ENCODE peak calls at places on chromosomes 2 and 18, in ten cellular contexts. A is adrenal gland, L is mesendoderm, M is tibial artery, N is A549, Q is neuronal stem cell, T is caudate nucleus, B is IMR-90, W is stomach, I is Peyer's patch. K is an unnamed sample.

GRCh38 chr2:182642328-182642727 is 73.7 kb upstream of the DNAJC10 start:
- DNase-seq in I (peak), B (peak), L (peak), M (peak), N (peak), Q (no peak), T (no peak), W (peak), A (no peak), K (peak)

GRCh38 chr2:128617661-128618060 is 299.0 kb upstream of the HS6ST1 start:
- DNase-seq in T (no peak), B (no peak), Q (no peak), I (no peak), W (no peak), N (no peak), A (no peak), M (peak), L (no peak), K (no peak)

GRCh38 chr2:42232024-42232423 is 62.9 kb downstream of the EML4 start:
- DNase-seq in N (no peak), L (no peak), B (no peak), M (no peak), A (no peak), W (no peak), Q (no peak), I (no peak), T (no peak), K (no peak)

GRCh38 chr18:7940976-7941375 is 373.9 kb downstream of the PTPRM start:
- DNase-seq in I (no peak), B (no peak), T (no peak), A (no peak), Q (peak), M (no peak), L (no peak), W (no peak), N (no peak), K (no peak)

GRCh38 chr18:8424481-8424880 is 184.8 kb upstream of the RAB12 start:
- DNase-seq in L (peak), M (no peak), Q (no peak), N (no peak), T (no peak), A (no peak), B (no peak), W (no peak), I (no peak), K (peak)

GRCh38 chr2:203722411-203722810 is 16.0 kb downstream of the CD28 start:
- DNase-seq in Q (no peak), W (no peak), I (no peak), M (no peak), N (no peak), A (no peak), T (no peak), L (no peak), B (peak), K (no peak)

GRCh38 chr2:135962401-135963138 is 22.9 kb downstream of the DARS1 start:
- DNase-seq in L (no peak), I (no peak), T (no peak), W (no peak), M (no peak), N (no peak), Q (peak), B (no peak), A (no peak), K (no peak)

GRCh38 chr2:149146876-149147275 is 108.4 kb downstream of the LYPD6B start:
- DNase-seq in N (no peak), I (no peak), W (no peak), A (no peak), Q (no peak), T (no peak), M (no peak), B (no peak), L (no peak), K (no peak)

DNA sequence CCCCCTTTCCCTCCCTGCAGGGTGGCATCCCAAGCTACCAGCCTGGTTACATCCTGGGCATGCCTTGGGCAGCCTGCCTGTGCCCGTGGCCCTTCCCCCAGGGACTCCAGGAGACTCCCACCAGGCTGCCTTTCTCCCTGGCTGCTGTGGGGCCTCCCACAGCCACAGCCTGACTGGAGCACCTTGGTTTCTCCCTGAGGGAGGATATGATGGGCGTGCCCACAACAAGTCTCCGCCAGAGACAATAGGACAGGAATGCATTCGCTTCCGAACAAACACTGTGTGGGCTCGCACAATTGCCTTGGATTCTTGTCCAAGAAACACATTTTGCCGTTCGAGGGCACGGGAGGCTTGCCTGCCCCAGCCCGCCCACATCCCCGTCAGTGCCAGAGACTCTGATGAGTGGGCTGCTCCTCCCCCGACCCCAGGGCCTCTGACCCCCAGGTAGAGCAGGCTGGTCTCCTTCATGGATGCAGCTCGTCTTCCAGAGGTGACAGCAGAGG is 102.1 kb downstream of the SMAD7 start:
- DNase-seq in W (no peak), Q (no peak), A (no peak), B (no peak), L (no peak), N (no peak), M (no peak), I (no peak), T (no peak), K (no peak)
- H3K27ac ChIP-seq in W (peak), Q (peak), A (no peak), B (no peak), L (no peak), N (peak), M (peak), I (no peak), T (no peak), K (peak)

GRCh38 chr2:121532347-121532766 is 1.7 kb downstream of the RNU4ATAC start:
- DNase-seq in L (peak), W (no peak), M (no peak), A (no peak), Q (no peak), B (peak), T (no peak), I (no peak), N (peak), K (peak)
- H3K27ac ChIP-seq in L (no peak), W (no peak), M (peak), A (no peak), Q (no peak), B (no peak), T (no peak), I (peak), N (peak), K (peak)

GRCh38 chr2:30149513-30149912 is 2.7 kb downstream of the YPEL5 start:
- DNase-seq in T (no peak), N (no peak), I (no peak), A (no peak), M (no peak), Q (no peak), L (peak), B (no peak), W (no peak), K (no peak)

GRCh38 chr2:30147196-30147714 is 448 bp downstream of the YPEL5 start:
- DNase-seq in M (no peak), T (no peak), A (no peak), B (no peak), Q (no peak), L (no peak), I (peak), N (no peak), W (peak), K (no peak)

GRCh38 chr2:30149976-30150375 is 3.2 kb downstream of the YPEL5 start:
- DNase-seq in I (no peak), L (no peak), A (no peak), B (no peak), N (no peak), Q (no peak), W (no peak), T (no peak), M (no peak), K (no peak)

GRCh38 chr2:30147715-30148611 is 1.2 kb downstream of the YPEL5 start:
- DNase-seq in I (peak), Q (peak), B (peak), M (peak), W (peak), A (peak), T (peak), N (peak), L (peak), K (peak)

DNA sequence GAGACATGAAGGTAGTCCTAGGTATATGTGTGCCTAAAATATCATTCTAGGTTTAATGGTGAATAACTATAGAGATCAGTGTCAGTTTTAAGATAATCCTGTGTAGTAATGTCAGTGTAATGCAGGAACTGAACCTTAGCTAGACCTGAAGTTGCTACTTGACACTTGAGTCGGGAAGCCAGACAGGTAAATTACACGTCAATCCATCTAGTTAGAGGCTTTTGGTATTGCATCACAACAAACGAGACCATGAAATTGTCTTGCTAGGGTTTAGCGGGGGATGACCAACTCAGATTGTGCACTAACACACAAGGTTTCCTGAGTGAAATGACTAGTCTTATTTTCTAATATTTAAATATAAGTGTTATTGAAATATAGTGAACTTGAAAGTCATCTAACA is 2.0 kb downstream of the YPEL5 start:
- DNase-seq in M (no peak), Q (no peak), W (no peak), I (no peak), L (peak), T (no peak), A (no peak), B (no peak), N (no peak), K (no peak)
- H3K27ac ChIP-seq in M (peak), Q (no peak), W (no peak), I (no peak), L (peak), T (no peak), A (no peak), B (no peak), N (no peak), K (no peak)

GRCh38 chr18:78991446-78991845 is 11.8 kb downstream of the SALL3 start:
- DNase-seq in A (no peak), T (no peak), Q (no peak), W (no peak), L (no peak), B (no peak), N (no peak), I (no peak), M (no peak), K (no peak)

GRCh38 chr18:78994531-78994930 is 14.9 kb downstream of the SALL3 start:
- DNase-seq in N (no peak), L (no peak), Q (no peak), A (no peak), T (no peak), B (no peak), M (no peak), W (no peak), I (peak), K (no peak)

GRCh38 chr18:78993014-78993926 is 13.7 kb downstream of the SALL3 start:
- DNase-seq in B (no peak), L (no peak), Q (no peak), T (no peak), W (no peak), M (no peak), I (no peak), N (no peak), A (no peak), K (no peak)

GRCh38 chr18:78994000-78994399 is 14.4 kb downstream of the SALL3 start:
- DNase-seq in M (no peak), L (no peak), Q (no peak), B (no peak), N (no peak), A (no peak), W (no peak), T (no peak), I (no peak), K (no peak)

GRCh38 chr18:78992041-78992735 is 12.6 kb downstream of the SALL3 start:
- DNase-seq in T (no peak), L (no peak), W (no peak), A (no peak), M (no peak), B (no peak), N (no peak), I (no peak), Q (no peak), K (no peak)
- H3K27ac ChIP-seq in T (no peak), L (no peak), W (no peak), A (no peak), M (no peak), B (no peak), N (no peak), I (no peak), Q (no peak), K (no peak)

GRCh38 chr2:233563663-233564430 is 2.7 kb downstream of the USP40 start:
- DNase-seq in A (no peak), I (no peak), T (no peak), W (no peak), L (no peak), N (no peak), B (peak), M (no peak), Q (no peak), K (peak)
- H3K27ac ChIP-seq in A (no peak), I (no peak), T (no peak), W (no peak), L (no peak), N (peak), B (peak), M (no peak), Q (no peak), K (no peak)

GRCh38 chr2:217340899-217341298 is 481.0 kb upstream of the TNP1 start:
- DNase-seq in M (no peak), N (no peak), I (no peak), T (no peak), L (no peak), Q (no peak), A (no peak), B (no peak), W (no peak), K (no peak)

GRCh38 chr2:217336694-217337093 is 476.8 kb upstream of the TNP1 start:
- DNase-seq in L (no peak), N (no peak), I (no peak), B (no peak), Q (no peak), A (no peak), T (no peak), W (no peak), M (no peak), K (no peak)

GRCh38 chr2:217339753-217340152 is 479.9 kb upstream of the TNP1 start:
- DNase-seq in M (no peak), Q (no peak), I (no peak), L (no peak), W (no peak), A (no peak), N (no peak), T (no peak), B (no peak), K (no peak)

GRCh38 chr2:217340176-217340575 is 480.3 kb upstream of the TNP1 start:
- DNase-seq in I (no peak), W (no peak), L (no peak), A (no peak), T (no peak), B (no peak), M (no peak), Q (no peak), N (no peak), K (no peak)

DNA sequence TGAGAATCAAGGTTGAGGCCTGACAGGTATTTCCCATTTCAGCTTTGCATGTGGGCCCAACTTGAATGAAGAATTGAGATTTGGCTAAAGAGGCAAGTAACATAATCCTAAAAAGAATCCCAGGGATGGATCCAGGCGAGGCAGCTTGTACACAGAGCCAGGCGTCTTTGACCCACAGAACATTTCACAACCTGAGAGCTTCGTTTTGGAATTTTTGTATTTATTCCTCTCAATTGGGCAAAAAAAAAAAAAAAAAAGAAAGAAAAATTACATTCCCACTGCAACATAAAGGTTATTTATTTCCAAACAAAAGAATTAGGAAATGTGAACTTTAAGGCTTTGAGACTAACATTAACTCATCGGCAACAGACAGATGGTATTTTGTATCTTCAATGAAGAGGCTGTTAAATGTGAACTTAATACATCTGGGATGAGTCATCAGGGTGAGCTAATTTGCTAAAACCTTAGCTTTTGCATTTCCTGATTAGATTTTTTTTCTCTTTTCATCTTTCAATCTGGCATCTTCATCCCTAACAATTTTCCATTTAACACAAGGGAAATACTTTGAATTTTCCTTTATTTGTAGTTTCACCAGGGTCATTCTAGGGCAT is 478.5 kb upstream of the TNP1 start:
- DNase-seq in I (no peak), T (no peak), N (no peak), A (no peak), Q (no peak), M (no peak), L (peak), W (no peak), B (peak), K (no peak)
- H3K27ac ChIP-seq in I (no peak), T (no peak), N (peak), A (no peak), Q (no peak), M (no peak), L (no peak), W (peak), B (peak), K (no peak)

DNA sequence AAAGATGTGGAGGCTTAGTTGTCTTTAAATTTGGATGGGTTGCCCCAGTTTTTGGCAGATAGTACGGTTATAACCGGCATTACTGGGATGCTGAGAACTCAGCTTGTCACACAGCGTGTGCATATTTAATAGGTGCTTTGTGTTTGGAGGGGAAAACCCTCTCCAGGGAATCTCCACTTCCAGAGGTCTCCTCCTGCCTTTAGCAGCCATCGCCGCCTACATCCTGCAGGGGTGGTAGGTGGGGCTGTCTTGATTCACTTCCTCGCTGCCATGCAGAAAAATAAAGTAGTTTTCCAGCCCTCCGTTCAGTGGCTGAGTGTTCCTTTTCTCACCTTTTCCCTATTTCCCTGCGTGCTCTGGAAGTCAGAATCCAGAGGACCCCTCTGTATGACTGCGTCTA is 76.4 kb downstream of the ITGB1BP1 start:
- DNase-seq in T (no peak), I (no peak), L (no peak), B (no peak), N (no peak), W (no peak), Q (no peak), M (no peak), A (no peak), K (no peak)
- H3K27ac ChIP-seq in T (peak), I (no peak), L (no peak), B (no peak), N (no peak), W (peak), Q (no peak), M (peak), A (no peak), K (no peak)

GRCh38 chr2:217478831-217479435 is 523.9 kb downstream of the TNS1 start:
- DNase-seq in B (no peak), N (no peak), M (no peak), W (no peak), A (no peak), Q (no peak), I (no peak), T (no peak), L (peak), K (no peak)

GRCh38 chr2:217471329-217471728 is 531.5 kb downstream of the TNS1 start:
- DNase-seq in N (no peak), Q (no peak), A (no peak), B (peak), T (no peak), M (no peak), I (no peak), W (no peak), L (no peak), K (peak)

GRCh38 chr2:217477583-217477982 is 525.2 kb downstream of the TNS1 start:
- DNase-seq in L (peak), Q (no peak), M (no peak), N (no peak), W (no peak), T (no peak), I (no peak), A (no peak), B (no peak), K (no peak)

GRCh38 chr2:217475791-217476190 is 527.0 kb downstream of the TNS1 start:
- DNase-seq in B (no peak), T (no peak), N (no peak), M (no peak), W (no peak), Q (no peak), L (no peak), A (no peak), I (no peak), K (no peak)

DNA sequence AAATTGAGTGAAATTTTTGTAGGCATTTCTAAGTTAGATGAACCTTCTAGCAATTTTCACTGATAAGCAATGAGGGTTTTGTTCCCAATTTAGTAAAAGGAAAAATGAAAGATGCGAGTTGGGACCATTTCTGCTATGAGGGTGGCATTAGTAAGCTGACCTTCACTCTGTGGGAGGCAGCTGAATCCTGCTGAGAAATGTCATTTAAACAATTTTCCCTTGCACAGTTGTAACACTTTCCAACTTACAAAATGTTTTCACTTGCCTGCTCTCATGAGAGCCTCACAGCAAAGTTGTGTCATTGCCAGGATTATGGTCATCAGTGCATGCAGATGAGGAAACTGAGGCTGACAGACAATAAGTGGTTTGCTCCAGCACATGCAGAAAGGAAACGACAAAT is 527.7 kb downstream of the TNS1 start:
- DNase-seq in L (no peak), B (peak), Q (no peak), N (no peak), T (no peak), M (no peak), A (no peak), W (no peak), I (no peak), K (no peak)
- H3K27ac ChIP-seq in L (no peak), B (no peak), Q (no peak), N (no peak), T (no peak), M (no peak), A (no peak), W (no peak), I (no peak), K (no peak)

K was measured in brain microvascular endothelial cell.